ENCODE peak calls at places on chromosome 3, in six cellular contexts. One of them, this sample, is unnamed.
A peak's percentile ranks its signal among the peaks of the same experiment; 100 is the strongest.

GRCh38 chr3:169104972-169105371 is 558.5 kb downstream of the MECOM start:
- DNase-seq in SIG-M5: no peak
- DNase-seq in posterior cingulate gyrus: no peak
- DNase-seq in stimulated activated CD4-positive, alpha-beta T cell treated with anti-CD3 and anti-CD28 coated beads, Interleukin-1b, Interleukin-23, amount 100 ng/mL, for 24 hours: no peak
- DNase-seq in NCI-H446: no peak
- DNase-seq in iris pigment epithelial cell: peak; percentile 85
- DNase-seq in this sample: no peak

GRCh38 chr3:155989536-155989935 is 119.1 kb downstream of the GMPS start:
- DNase-seq in NCI-H446: no peak
- DNase-seq in posterior cingulate gyrus: no peak
- DNase-seq in iris pigment epithelial cell: no peak
- DNase-seq in stimulated activated CD4-positive, alpha-beta T cell treated with anti-CD3 and anti-CD28 coated beads, Interleukin-1b, Interleukin-23, amount 100 ng/mL, for 24 hours: no peak
- DNase-seq in SIG-M5: no peak
- DNase-seq in this sample: no peak

GRCh38 chr3:13770390-13771169 is 109.3 kb downstream of the WNT7A start:
- DNase-seq in NCI-H446: no peak
- DNase-seq in SIG-M5: no peak
- DNase-seq in iris pigment epithelial cell: no peak
- DNase-seq in stimulated activated CD4-positive, alpha-beta T cell treated with anti-CD3 and anti-CD28 coated beads, Interleukin-1b, Interleukin-23, amount 100 ng/mL, for 24 hours: no peak
- DNase-seq in posterior cingulate gyrus: no peak
- DNase-seq in this sample: no peak

GRCh38 chr3:72265661-72266370 is 480.9 kb upstream of the PROK2 start:
- DNase-seq in posterior cingulate gyrus: no peak
- DNase-seq in stimulated activated CD4-positive, alpha-beta T cell treated with anti-CD3 and anti-CD28 coated beads, Interleukin-1b, Interleukin-23, amount 100 ng/mL, for 24 hours: no peak
- DNase-seq in NCI-H446: no peak
- DNase-seq in SIG-M5: no peak
- DNase-seq in iris pigment epithelial cell: no peak
- DNase-seq in this sample: no peak

GRCh38 chr3:61871646-61872045 is 310.3 kb downstream of the PTPRG start:
- DNase-seq in SIG-M5: no peak
- DNase-seq in iris pigment epithelial cell: no peak
- DNase-seq in stimulated activated CD4-positive, alpha-beta T cell treated with anti-CD3 and anti-CD28 coated beads, Interleukin-1b, Interleukin-23, amount 100 ng/mL, for 24 hours: no peak
- DNase-seq in posterior cingulate gyrus: no peak
- DNase-seq in NCI-H446: no peak
- DNase-seq in this sample: no peak

GRCh38 chr3:54358969-54359648 is 236.8 kb downstream of the CACNA2D3 start:
- DNase-seq in stimulated activated CD4-positive, alpha-beta T cell treated with anti-CD3 and anti-CD28 coated beads, Interleukin-1b, Interleukin-23, amount 100 ng/mL, for 24 hours: no peak
- DNase-seq in SIG-M5: no peak
- DNase-seq in posterior cingulate gyrus: no peak
- DNase-seq in iris pigment epithelial cell: no peak
- DNase-seq in NCI-H446: peak; percentile 23
- DNase-seq in this sample: no peak

GRCh38 chr3:186849392-186849975 is 7.0 kb downstream of the ADIPOQ start:
- DNase-seq in posterior cingulate gyrus: no peak
- DNase-seq in NCI-H446: no peak
- DNase-seq in iris pigment epithelial cell: peak; percentile 47
- DNase-seq in stimulated activated CD4-positive, alpha-beta T cell treated with anti-CD3 and anti-CD28 coated beads, Interleukin-1b, Interleukin-23, amount 100 ng/mL, for 24 hours: no peak
- DNase-seq in SIG-M5: no peak
- DNase-seq in this sample: peak; percentile 63

GRCh38 chr3:131778526-131778925 is 256.3 kb downstream of the CPNE4 start:
- DNase-seq in NCI-H446: no peak
- DNase-seq in SIG-M5: no peak
- DNase-seq in stimulated activated CD4-positive, alpha-beta T cell treated with anti-CD3 and anti-CD28 coated beads, Interleukin-1b, Interleukin-23, amount 100 ng/mL, for 24 hours: no peak
- DNase-seq in iris pigment epithelial cell: no peak
- DNase-seq in posterior cingulate gyrus: no peak
- DNase-seq in this sample: no peak

GRCh38 chr3:45567730-45568172 is 26.8 kb upstream of the LIMD1 start:
- DNase-seq in NCI-H446: no peak
- DNase-seq in posterior cingulate gyrus: no peak
- DNase-seq in stimulated activated CD4-positive, alpha-beta T cell treated with anti-CD3 and anti-CD28 coated beads, Interleukin-1b, Interleukin-23, amount 100 ng/mL, for 24 hours: no peak
- DNase-seq in SIG-M5: peak; percentile 20
- DNase-seq in iris pigment epithelial cell: no peak
- DNase-seq in this sample: no peak

GRCh38 chr3:10614160-10614559 is 108.8 kb upstream of the ATP2B2 start:
- DNase-seq in stimulated activated CD4-positive, alpha-beta T cell treated with anti-CD3 and anti-CD28 coated beads, Interleukin-1b, Interleukin-23, amount 100 ng/mL, for 24 hours: no peak
- DNase-seq in NCI-H446: no peak
- DNase-seq in iris pigment epithelial cell: no peak
- DNase-seq in posterior cingulate gyrus: no peak
- DNase-seq in SIG-M5: no peak
- DNase-seq in this sample: no peak

GRCh38 chr3:127775398-127776109 is 46.8 kb downstream of the MGLL start:
- DNase-seq in posterior cingulate gyrus: peak; percentile 73
- DNase-seq in NCI-H446: no peak
- DNase-seq in stimulated activated CD4-positive, alpha-beta T cell treated with anti-CD3 and anti-CD28 coated beads, Interleukin-1b, Interleukin-23, amount 100 ng/mL, for 24 hours: no peak
- DNase-seq in SIG-M5: no peak
- DNase-seq in iris pigment epithelial cell: peak; percentile 71
- DNase-seq in this sample: no peak